ENCODE peak calls at places on chromosomes 7 and 10, in five cellular contexts. E is non-pigmented ciliary epithelial cell, O is retina, C is D341Med, G is H54. Z is an unnamed sample.
A peak's percentile ranks its signal among the peaks of the same experiment; 100 is the strongest.

GRCh38 chr10:7696545-7696944 is 6.6 kb upstream of the ITIH2 start:
- DNase-seq in E (no peak), O (no peak), C (no peak), G (no peak), Z (no peak)

GRCh38 chr7:1447551-1448244 is 11.6 kb downstream of the MICALL2 start:
- DNase-seq in E (no peak), O (no peak), C (no peak), G (no peak), Z (no peak)

GRCh38 chr7:128908750-128909385 is 1.6 kb downstream of the KCP start:
- DNase-seq in E (no peak), O (no peak), C (no peak), G (no peak), Z (no peak)

GRCh38 chr7:129281163-129281562 is 56.3 kb downstream of the AHCYL2 start:
- DNase-seq in E (no peak), O (no peak), C (no peak), G (no peak), Z (no peak)

GRCh38 chr7:47507514-47507913 is 74.4 kb downstream of the TNS3 start:
- DNase-seq in E (no peak), O (peak; percentile 69), C (no peak), G (no peak), Z (no peak)

GRCh38 chr7:45199506-45199905 is 41.9 kb downstream of the RAMP3 start:
- DNase-seq in E (no peak), O (no peak), C (no peak), G (no peak), Z (no peak)

GRCh38 chr7:67738958-67739357 is 742.3 kb downstream of the TYW1 start:
- DNase-seq in E (no peak), O (no peak), C (peak; percentile 53), G (no peak), Z (no peak)

GRCh38 chr7:67359900-67360299 is 363.3 kb downstream of the TYW1 start:
- DNase-seq in E (no peak), O (no peak), C (no peak), G (no peak), Z (no peak)

GRCh38 chr10:29266641-29267040 is 22.2 kb upstream of the LYZL1 start:
- DNase-seq in E (no peak), O (peak; percentile 67), C (no peak), G (no peak), Z (no peak)

GRCh38 chr7:154383045-154383444 is 330.8 kb downstream of the DPP6 start:
- DNase-seq in E (no peak), O (no peak), C (no peak), G (no peak), Z (no peak)

GRCh38 chr7:157961731-157962457 is 625.1 kb downstream of the DNAJB6 start:
- DNase-seq in E (no peak), O (no peak), C (no peak), G (no peak), Z (peak; percentile 32)

GRCh38 chr10:48330269-48330668 is 23.8 kb downstream of the MAPK8 start:
- DNase-seq in E (no peak), O (no peak), C (no peak), G (no peak), Z (no peak)

GRCh38 chr10:2011106-2011716 is 273.9 kb upstream of the ADARB2 start:
- DNase-seq in E (no peak), O (no peak), C (no peak), G (no peak), Z (peak; percentile 12)

GRCh38 chr7:127884066-127884559 is 147.1 kb downstream of the LRRC4 start:
- DNase-seq in E (no peak), O (no peak), C (no peak), G (no peak), Z (no peak)

Z was measured in Daoy.